ENCODE peak calls at places on chromosome 14, in nine cellular contexts. Q is ovary; D is left ventricle myocardium inferior; U is CD4-positive, CD25-positive, alpha-beta regulatory T cell; M is suprapubic skin; F is naive thymus-derived CD4-positive, alpha-beta T cell; C is heart left ventricle; Z is tibial artery; V is mesendoderm. A is an unnamed sample. For H3K4me1, the result is how much of the 10 kb centered on the place peaks cover.

GRCh38 chr14:83826838-83827237 is 1703.1 kb upstream of the FLRT2 start:
- DNase-seq in Q (no peak), D (no peak), U (no peak), M (no peak), F (no peak), C (no peak), Z (no peak), V (peak), A (no peak)

GRCh38 chr14:33592298-33592697 is 358.6 kb downstream of the EGLN3 start:
- DNase-seq in Q (no peak), D (no peak), U (no peak), M (no peak), F (no peak), C (no peak), Z (no peak), V (peak), A (no peak)

GRCh38 chr14:68998062-68998461 is 19.0 kb upstream of the ACTN1 start:
- DNase-seq in Q (no peak), D (no peak), U (no peak), M (no peak), F (no peak), C (no peak), Z (no peak), V (no peak), A (no peak)

GRCh38 chr14:90661881-90662280 is 154.3 kb downstream of the TTC7B start:
- DNase-seq in Q (no peak), D (no peak), U (no peak), M (no peak), F (no peak), C (no peak), Z (no peak), V (no peak), A (no peak)

GRCh38 chr14:104885973-104886689 is 21.1 kb downstream of the CEP170B start:
- DNase-seq in Q (peak), D (peak), U (no peak), M (no peak), F (no peak), C (no peak), Z (no peak), V (no peak), A (no peak)

GRCh38 chr14:93956514-93957332 is 19.6 kb downstream of the ASB2 start:
- DNase-seq in Q (no peak), D (no peak), U (no peak), M (no peak), F (no peak), C (peak), Z (no peak), V (no peak), A (no peak)

GRCh38 chr14:95294834-95295599 is 24.7 kb downstream of the CLMN start:
- DNase-seq in Q (no peak), D (no peak), U (no peak), M (no peak), F (no peak), C (no peak), Z (no peak), V (no peak), A (no peak)

GRCh38 chr14:51738754-51739153 is 87.0 kb downstream of the FRMD6 start:
- DNase-seq in Q (no peak), D (no peak), U (no peak), M (no peak), F (no peak), C (no peak), Z (no peak), V (peak), A (no peak)

GRCh38 chr14:54435500-54435981 is 5.6 kb downstream of the CNIH1 start:
- DNase-seq in Q (no peak), D (no peak), U (no peak), M (no peak), F (no peak), C (no peak), Z (no peak), V (peak), A (no peak)

GRCh38 chr14:24692382-24693352 is 58.7 kb upstream of the GZMB start:
- DNase-seq in Q (no peak), D (no peak), U (no peak), M (no peak), F (peak), C (no peak), Z (no peak), V (peak), A (peak)

GRCh38 chr14:23286904-23287479 is 1.1 kb upstream of the HOMEZ start:
- DNase-seq in Q (no peak), D (no peak), U (no peak), M (no peak), F (no peak), C (no peak), Z (no peak), V (no peak), A (no peak)

GRCh38 chr14:88228519-88229236 is 94.4 kb downstream of the KCNK10 start:
- DNase-seq in Q (no peak), D (no peak), U (no peak), M (no peak), F (no peak), C (no peak), Z (no peak), V (no peak), A (no peak)

GRCh38 chr14:38137005-38137404 is 70.7 kb upstream of the SSTR1 start:
- DNase-seq in Q (no peak), D (no peak), U (no peak), M (no peak), F (no peak), C (no peak), Z (no peak), V (no peak), A (no peak)

GRCh38 chr14:74018029-74018703 is 922 bp downstream of the ENTPD5 start:
- DNase-seq in Q (no peak), D (no peak), U (no peak), M (no peak), F (no peak), C (no peak), Z (no peak), V (no peak), A (no peak)

GRCh38 chr14:28707814-28708213 is 58.8 kb upstream of the FOXG1 start:
- DNase-seq in Q (no peak), D (no peak), U (no peak), M (no peak), F (no peak), C (no peak), Z (no peak), V (no peak), A (no peak)

GRCh38 chr14:90782892-90783291 is 33.3 kb downstream of the TTC7B start:
- DNase-seq in Q (no peak), D (no peak), U (no peak), M (peak), F (no peak), C (no peak), Z (no peak), V (no peak), A (no peak)

GRCh38 chr14:51823706-51824105 is 36.7 kb upstream of the GNG2 start:
- DNase-seq in Q (no peak), D (no peak), U (no peak), M (no peak), F (no peak), C (no peak), Z (no peak), V (no peak), A (no peak)

GRCh38 chr14:80390911-80391310 is 179.6 kb upstream of the DIO2 start:
- DNase-seq in Q (no peak), D (no peak), U (no peak), M (no peak), F (no peak), C (no peak), Z (no peak), V (peak), A (no peak)

GRCh38 chr14:81199084-81199483 is 21.7 kb downstream of the GTF2A1 start:
- DNase-seq in Q (no peak), D (no peak), U (no peak), M (no peak), F (no peak), C (no peak), Z (no peak), V (no peak), A (no peak)

GRCh38 chr14:58298477-58298879 is at the start of gene ARID4A:
- DNase-seq in Q (peak), D (peak), U (no peak), M (peak), F (peak), C (peak), Z (peak), V (no peak), A (no peak)

GRCh38 chr14:81571437-81571836 is 37.8 kb upstream of the SEL1L start:
- DNase-seq in Q (no peak), D (no peak), U (no peak), M (no peak), F (no peak), C (no peak), Z (no peak), V (no peak), A (no peak)

GRCh38 chr14:95953111-95953724 is 76.6 kb downstream of the TUNAR start:
- DNase-seq in Q (no peak), D (no peak), U (no peak), M (no peak), F (no peak), C (no peak), Z (no peak), V (peak), A (no peak)

GRCh38 chr14:63203618-63204406 is 431 bp upstream of the RHOJ start:
- DNase-seq in Q (peak), D (peak), U (no peak), M (peak), F (no peak), C (peak), Z (peak), V (peak), A (no peak)

GRCh38 chr14:78278464-78278863 is 108.3 kb downstream of the NRXN3 start:
- DNase-seq in Q (no peak), D (no peak), U (no peak), M (no peak), F (no peak), C (no peak), Z (no peak), V (no peak), A (no peak)

GRCh38 chr14:57865450-57866198 is at the start of gene SLC35F4:
- DNase-seq in Q (peak), D (no peak), U (no peak), M (no peak), F (no peak), C (peak), Z (no peak), V (peak), A (no peak)

GRCh38 chr14:69987416-69988144 is 108.4 kb downstream of the SMOC1 start:
- DNase-seq in Q (no peak), D (no peak), U (no peak), M (no peak), F (no peak), C (no peak), Z (no peak), V (no peak), A (no peak)

GRCh38 chr14:77327111-77327510 is 6.3 kb downstream of the GSTZ1 start:
- DNase-seq in Q (no peak), D (no peak), U (no peak), M (no peak), F (no peak), C (no peak), Z (no peak), V (no peak), A (no peak)

GRCh38 chr14:35050652-35051051 is 4.6 kb downstream of the FAM177A1 start:
- DNase-seq in Q (no peak), D (no peak), U (no peak), M (no peak), F (no peak), C (peak), Z (no peak), V (peak), A (no peak)

GRCh38 chr14:50008562-50009355 is 107.6 kb downstream of the VCPKMT start:
- DNase-seq in Q (no peak), D (no peak), U (no peak), M (no peak), F (no peak), C (no peak), Z (no peak), V (no peak), A (no peak)

GRCh38 chr14:90839024-90839888 is 23.0 kb upstream of the TTC7B start:
- DNase-seq in Q (no peak), D (peak), U (no peak), M (no peak), F (no peak), C (peak), Z (peak), V (no peak), A (no peak)

GRCh38 chr14:93926873-93927571 is at the start of gene FAM181A:
- DNase-seq in Q (no peak), D (no peak), U (no peak), M (no peak), F (no peak), C (no peak), Z (no peak), V (no peak), A (no peak)

GRCh38 chr14:42222924-42223471 is 616.3 kb downstream of the LRFN5 start:
- DNase-seq in Q (no peak), D (no peak), U (no peak), M (no peak), F (no peak), C (peak), Z (peak), V (no peak), A (no peak)

GRCh38 chr14:76975865-76976622 is 52.5 kb downstream of the IRF2BPL start:
- DNase-seq in Q (no peak), D (no peak), U (no peak), M (no peak), F (no peak), C (no peak), Z (no peak), V (no peak), A (no peak)

GRCh38 chr14:92646952-92647461 is 101.4 kb downstream of the LGMN start:
- DNase-seq in Q (no peak), D (no peak), U (no peak), M (no peak), F (no peak), C (no peak), Z (no peak), V (no peak), A (no peak)

GRCh38 chr14:92647499-92648279 is 100.7 kb downstream of the LGMN start:
- DNase-seq in Q (no peak), D (no peak), U (no peak), M (no peak), F (no peak), C (no peak), Z (no peak), V (no peak), A (no peak)

GRCh38 chr14:92650581-92651105 is 97.8 kb downstream of the LGMN start:
- DNase-seq in Q (no peak), D (no peak), U (no peak), M (no peak), F (no peak), C (no peak), Z (no peak), V (no peak), A (no peak)

GRCh38 chr14:92649934-92650545 is 98.4 kb downstream of the LGMN start:
- DNase-seq in Q (peak), D (peak), U (no peak), M (no peak), F (no peak), C (peak), Z (peak), V (no peak), A (no peak)

GRCh38 chr14:92649066-92649465 is 99.4 kb downstream of the LGMN start:
- DNase-seq in Q (no peak), D (no peak), U (no peak), M (no peak), F (no peak), C (no peak), Z (no peak), V (no peak), A (no peak)
- H3K4me1 ChIP-seq in Q (under half), D (under half), U (under half), M (under half), F (half or more), C (under half), Z (under half), V (under half), A (half or more)

GRCh38 chr14:64504310-64504896 is at the start of gene ZBTB1:
- DNase-seq in Q (peak), D (peak), U (peak), M (peak), F (peak), C (peak), Z (peak), V (peak), A (peak)
- H3K4me1 ChIP-seq in Q (under half), D (half or more), U (half or more), M (half or more), F (under half), C (under half), Z (under half), V (under half), A (under half)

DNA sequence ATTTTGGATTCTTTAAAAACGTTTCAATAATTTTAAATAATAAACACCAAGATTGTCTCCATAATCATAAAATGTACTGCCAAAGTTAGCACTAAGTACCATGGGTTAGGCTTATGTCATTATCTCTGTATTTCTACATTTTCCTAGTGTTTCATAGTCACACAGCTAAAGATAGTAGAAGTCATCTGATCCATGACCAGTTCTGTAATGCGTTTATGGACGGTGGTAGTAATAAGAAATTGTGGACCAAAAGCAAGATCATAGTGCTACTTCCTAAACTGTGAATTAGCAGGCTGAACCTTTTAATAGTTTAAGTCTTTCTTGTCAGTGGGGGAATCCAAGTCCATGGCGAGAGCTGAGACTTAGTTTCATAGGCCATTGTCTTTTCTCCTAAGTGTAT is 142.1 kb downstream of the AKAP6 start:
- DNase-seq in Q (no peak), D (no peak), U (no peak), M (no peak), F (no peak), C (no peak), Z (no peak), V (no peak), A (no peak)
- H3K4me1 ChIP-seq in Q (under half), D (half or more), U (under half), M (under half), F (under half), C (under half), Z (under half), V (under half), A (under half)

GRCh38 chr14:61147898-61148549 is 133.1 kb downstream of the TMEM30B start:
- DNase-seq in Q (no peak), D (no peak), U (no peak), M (no peak), F (no peak), C (peak), Z (no peak), V (no peak), A (no peak)
- H3K4me1 ChIP-seq in Q (under half), D (under half), U (under half), M (under half), F (under half), C (under half), Z (under half), V (under half), A (under half)

DNA sequence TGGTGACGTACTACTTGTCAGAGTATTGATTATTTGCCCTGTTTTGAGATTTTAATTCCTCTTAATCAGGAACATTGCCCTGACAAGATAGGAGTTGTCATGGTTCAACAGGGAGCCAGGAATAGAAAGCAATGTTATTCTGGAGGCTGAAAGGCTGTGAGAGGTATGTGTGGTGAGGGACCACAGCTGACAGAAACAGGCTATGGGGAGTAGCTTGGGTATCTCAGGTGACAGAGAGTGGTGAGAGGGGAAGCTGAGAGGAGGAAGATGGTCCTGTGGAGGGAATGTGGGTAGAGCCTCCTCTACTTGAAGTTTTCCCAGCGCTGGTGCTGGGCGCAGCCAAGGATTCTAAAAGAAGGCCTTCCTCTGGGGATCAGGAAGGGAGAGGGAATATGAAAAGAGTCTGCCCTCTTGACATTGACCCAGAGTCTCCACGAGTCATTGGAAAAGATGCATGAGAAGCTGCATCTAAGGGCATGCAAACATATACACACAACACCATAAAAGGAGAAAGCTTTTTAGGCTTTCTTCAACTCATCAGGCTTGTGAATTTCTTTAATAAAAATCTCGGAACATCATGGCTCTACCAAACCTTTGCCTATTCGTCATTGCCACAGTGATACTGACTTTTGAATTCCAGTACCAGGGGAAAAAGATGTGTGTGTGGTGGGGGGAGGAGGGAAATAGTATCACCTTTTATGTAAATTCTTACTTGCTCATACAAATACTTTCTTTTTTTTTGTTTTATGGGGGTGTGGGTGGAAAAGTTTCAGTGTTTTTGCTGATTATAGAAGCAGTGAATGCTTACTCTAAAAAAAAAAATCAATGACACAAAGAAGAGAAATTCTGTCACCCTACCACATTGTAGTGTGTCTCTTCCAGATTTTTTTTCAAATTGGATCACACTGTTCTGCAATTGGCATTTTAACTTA is 39.9 kb upstream of the DHRS7 start:
- DNase-seq in Q (no peak), D (no peak), U (no peak), M (no peak), F (no peak), C (no peak), Z (no peak), V (no peak), A (no peak)
- H3K4me1 ChIP-seq in Q (under half), D (under half), U (under half), M (under half), F (under half), C (under half), Z (under half), V (under half), A (under half)

GRCh38 chr14:59333668-59334067 is 131.5 kb downstream of the GPR135 start:
- DNase-seq in Q (no peak), D (no peak), U (no peak), M (no peak), F (no peak), C (no peak), Z (no peak), V (peak), A (no peak)
- H3K4me1 ChIP-seq in Q (under half), D (half or more), U (under half), M (half or more), F (under half), C (half or more), Z (half or more), V (under half), A (under half)

GRCh38 chr14:106010783-106011182 is 484.4 kb downstream of the TMEM121 start:
- DNase-seq in Q (no peak), D (no peak), U (no peak), M (no peak), F (no peak), C (no peak), Z (no peak), V (no peak), A (no peak)
- H3K4me1 ChIP-seq in Q (under half), D (under half), U (under half), M (under half), F (under half), C (under half), Z (under half), V (under half), A (under half)

DNA sequence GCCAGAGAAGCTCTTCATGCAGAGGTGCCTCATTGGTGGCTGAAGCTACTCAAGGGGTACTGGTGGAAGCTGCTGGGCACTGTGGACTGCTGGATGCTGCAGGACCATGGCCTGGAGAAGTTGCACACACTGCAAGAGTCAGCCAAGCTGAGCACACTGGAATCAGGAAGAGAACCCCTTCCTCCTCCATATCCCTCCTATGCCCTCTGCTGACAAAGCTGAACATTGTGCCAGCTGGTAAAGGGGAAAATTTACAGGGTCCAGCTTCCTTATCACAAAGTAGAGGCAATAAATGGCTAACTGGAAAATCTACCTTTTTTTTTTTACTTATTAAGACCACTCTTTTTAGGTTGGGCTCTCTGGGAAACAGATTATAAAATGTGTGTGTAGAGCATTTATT is 6.5 kb downstream of the CCDC175 start:
- DNase-seq in Q (no peak), D (no peak), U (no peak), M (no peak), F (no peak), C (no peak), Z (no peak), V (peak), A (no peak)
- H3K4me1 ChIP-seq in Q (under half), D (under half), U (under half), M (under half), F (under half), C (under half), Z (under half), V (under half), A (under half)

A was measured in effector memory CD4-positive, alpha-beta T cell.